ENCODE peak calls at places on chromosomes 3 and 15, in seven cellular contexts. X, O, S, N, U, Y and Q are unnamed samples.

GRCh38 chr3:46711305-46711704 is 6.4 kb downstream of the PRSS50 start:
- DNase-seq in N (no peak), X (no peak), Y (peak; percentile 5), O (no peak), S (no peak), U (no peak), Q (no peak)

GRCh38 chr3:48607519-48607918 is 1.9 kb downstream of the UQCRC1 start:
- DNase-seq in U (no peak), Y (no peak), O (no peak), X (no peak), N (peak; percentile 52), S (no peak), Q (no peak)

GRCh38 chr3:132032959-132033358 is 1.9 kb downstream of the CPNE4 start:
- DNase-seq in U (no peak), Y (no peak), O (no peak), S (no peak), N (no peak), X (no peak), Q (no peak)

GRCh38 chr15:48647963-48648362 is 2.5 kb upstream of the FBN1 start:
- DNase-seq in N (no peak), U (no peak), O (peak; percentile 53), X (no peak), S (no peak), Y (no peak), Q (no peak)

GRCh38 chr15:59933607-59934006 is 70.5 kb upstream of the FOXB1 start:
- DNase-seq in N (no peak), X (no peak), S (no peak), Y (no peak), U (no peak), O (no peak), Q (no peak)

GRCh38 chr3:180036678-180037455 is at the start of gene PEX5L:
- DNase-seq in O (no peak), U (peak; percentile 64), Y (no peak), S (peak; percentile 69), X (no peak), N (peak; percentile 59), Q (peak; percentile 86)

GRCh38 chr3:101950985-101951733 is 101.8 kb downstream of the NFKBIZ start:
- DNase-seq in O (no peak), X (no peak), N (no peak), S (no peak), U (no peak), Y (no peak), Q (no peak)

GRCh38 chr15:58069008-58069407 is 3.5 kb upstream of the ALDH1A2 start:
- DNase-seq in N (no peak), Y (no peak), X (no peak), S (no peak), U (no peak), O (no peak), Q (no peak)

GRCh38 chr3:88957751-88958452 is 149.5 kb upstream of the EPHA3 start:
- DNase-seq in O (peak; percentile 62), N (no peak), X (no peak), S (no peak), U (no peak), Y (no peak), Q (no peak)

GRCh38 chr15:39270221-39270835 is 310.6 kb upstream of the THBS1 start:
- DNase-seq in X (no peak), N (no peak), U (no peak), Y (no peak), O (no peak), S (no peak), Q (no peak)

GRCh38 chr3:197253243-197253947 is 45.0 kb downstream of the DLG1 start:
- DNase-seq in S (no peak), N (peak; percentile 22), X (no peak), O (no peak), Y (no peak), U (no peak), Q (no peak)

GRCh38 chr3:126266291-126266840 is 86.0 kb upstream of the ALDH1L1 start:
- DNase-seq in U (no peak), S (peak; percentile 85), N (no peak), Y (no peak), O (no peak), X (no peak), Q (no peak)

GRCh38 chr3:184005981-184006507 is 11.6 kb downstream of the ABCC5 start:
- DNase-seq in S (peak; percentile 86), Y (peak; percentile 25), O (no peak), X (no peak), N (peak; percentile 37), U (peak; percentile 50), Q (no peak)

GRCh38 chr3:156211583-156211982 is 91.2 kb downstream of the KCNAB1 start:
- DNase-seq in U (no peak), O (peak; percentile 31), N (no peak), X (no peak), Y (no peak), S (no peak), Q (no peak)

GRCh38 chr3:193869221-193870201 is 266.4 kb upstream of the HES1 start:
- DNase-seq in Y (no peak), X (no peak), S (peak; percentile 94), O (peak; percentile 85), U (peak; percentile 40), N (peak; percentile 70), Q (peak; percentile 94)

GRCh38 chr3:155554777-155555445 is 190.0 kb downstream of the PLCH1 start:
- DNase-seq in S (no peak), Y (no peak), U (no peak), N (peak; percentile 44), X (no peak), O (no peak), Q (no peak)

GRCh38 chr3:101091489-101091888 is 98.3 kb upstream of the ABI3BP start:
- DNase-seq in N (no peak), S (no peak), X (no peak), Y (no peak), O (no peak), U (no peak), Q (no peak)

GRCh38 chr15:64125978-64126377 is 25.6 kb upstream of the SNX22 start:
- DNase-seq in U (no peak), X (no peak), N (no peak), S (no peak), Y (no peak), O (no peak), Q (no peak)

GRCh38 chr15:69704685-69705084 is 252.1 kb downstream of the RPLP1 start:
- DNase-seq in X (no peak), Y (no peak), U (no peak), N (no peak), S (no peak), O (no peak), Q (no peak)

GRCh38 chr3:42300013-42300412 is 34.0 kb upstream of the CCK start:
- DNase-seq in U (no peak), X (peak; percentile 7), Y (no peak), S (no peak), N (peak; percentile 47), O (peak; percentile 24), Q (no peak)

GRCh38 chr3:112987710-112988334 is 3.0 kb upstream of the GTPBP8 start:
- DNase-seq in X (no peak), U (no peak), S (peak; percentile 43), Y (no peak), N (no peak), O (no peak), Q (no peak)

GRCh38 chr15:63987979-63988378 is 58.3 kb downstream of the DAPK2 start:
- DNase-seq in Y (no peak), O (no peak), X (no peak), U (no peak), N (no peak), S (no peak), Q (peak; percentile 29)

GRCh38 chr3:54533856-54534255 is 394.0 kb downstream of the LRTM1 start:
- DNase-seq in Y (no peak), N (no peak), X (no peak), S (no peak), O (no peak), U (no peak), Q (no peak)

GRCh38 chr3:126104028-126104635 is 20.2 kb upstream of the SLC41A3 start:
- DNase-seq in X (no peak), O (no peak), U (no peak), S (no peak), N (no peak), Y (no peak), Q (no peak)

GRCh38 chr3:166731701-166732100 is 648.4 kb downstream of the ZBBX start:
- DNase-seq in U (no peak), S (no peak), N (no peak), X (no peak), Y (no peak), O (no peak), Q (no peak)

GRCh38 chr3:46845860-46846623 is 17.2 kb downstream of the MYL3 start:
- DNase-seq in Y (peak; percentile 82), O (peak; percentile 66), N (peak; percentile 78), U (peak; percentile 82), X (peak; percentile 65), S (peak; percentile 94), Q (peak; percentile 89)

GRCh38 chr3:23129817-23130216 is 73.3 kb upstream of the UBE2E2 start:
- DNase-seq in N (no peak), Y (no peak), X (no peak), O (peak; percentile 10), U (no peak), S (no peak), Q (no peak)

DNA sequence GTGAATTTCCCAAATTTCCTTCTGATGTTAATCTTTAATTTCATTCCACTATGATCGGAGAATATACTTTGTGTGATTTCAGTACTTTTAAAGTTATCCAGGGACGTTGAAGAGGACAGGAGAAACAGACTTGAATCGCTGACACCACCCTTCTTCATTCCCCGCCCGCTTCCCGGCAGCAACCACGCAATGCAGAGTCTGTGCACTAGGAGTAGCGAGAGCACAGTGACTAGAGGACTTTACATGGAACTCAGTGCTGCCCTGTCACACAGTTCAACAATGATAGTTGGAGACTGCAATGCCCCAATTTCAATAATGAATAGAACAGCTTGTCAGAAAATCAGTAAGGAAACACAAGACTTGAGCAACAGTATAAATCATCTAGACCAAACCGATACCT is 73.9 kb downstream of the RNF13 start:
- DNase-seq in X (no peak), O (no peak), U (no peak), Y (no peak), N (no peak), S (no peak), Q (no peak)
- TF ChIP-seq CTCF in X (no peak), O (no peak), U (no peak), Y (no peak), N (no peak), S (no peak), Q (no peak)

GRCh38 chr3:159766563-159767185 is 222.0 kb upstream of the IL12A start:
- DNase-seq in X (no peak), S (no peak), Y (no peak), N (no peak), U (no peak), O (peak; percentile 35), Q (no peak)
- TF ChIP-seq CTCF in X (no peak), S (no peak), Y (no peak), N (no peak), U (peak; percentile 50), O (peak; percentile 52), Q (peak; percentile 72)

DNA sequence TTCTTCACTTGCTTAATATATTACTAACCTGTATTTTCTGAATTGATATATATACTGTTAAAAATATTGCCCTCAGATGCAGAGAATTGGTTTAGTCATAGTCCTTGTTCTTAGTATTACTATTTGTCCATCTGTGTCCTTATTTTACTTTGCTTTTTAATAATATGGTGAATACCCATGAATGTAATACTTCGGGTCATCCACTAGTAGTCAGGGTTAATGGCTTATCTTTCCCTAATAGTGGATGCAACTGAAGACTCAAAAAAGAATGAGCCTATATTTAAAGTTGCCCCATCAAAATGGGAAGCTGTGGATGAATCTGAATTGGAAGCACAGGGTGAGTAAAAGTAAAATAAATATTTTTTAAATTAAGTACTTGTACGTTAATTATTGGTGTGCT is 36.5 kb downstream of the U2SURP start:
- DNase-seq in O (no peak), S (no peak), N (no peak), U (no peak), Y (no peak), X (no peak), Q (no peak)
- TF ChIP-seq CTCF in O (peak; percentile 8), S (no peak), N (peak; percentile 22), U (no peak), Y (no peak), X (no peak), Q (peak; percentile 38)

GRCh38 chr3:55720614-55721013 is 233.5 kb upstream of the WNT5A start:
- DNase-seq in N (no peak), X (no peak), U (no peak), Y (no peak), O (peak; percentile 10), S (no peak), Q (no peak)
- TF ChIP-seq CTCF in N (no peak), X (no peak), U (no peak), Y (no peak), O (peak; percentile 32), S (no peak), Q (peak; percentile 29)